ENCODE peak calls at places on chromosome 22, in ten cellular contexts. One of them, this sample, is unnamed.

GRCh38 chr22:37199839-37200161 is 11.8 kb upstream of the C1QTNF6 start:
- DNase-seq in HFF-Myc: no peak
- DNase-seq in psoas muscle: no peak
- DNase-seq in HFFc6: no peak
- DNase-seq in nephron progenitor cell: no peak
- DNase-seq in brain microvascular endothelial cell: no peak
- DNase-seq in foreskin fibroblast: no peak
- DNase-seq in GM10248: no peak
- DNase-seq in CD8-positive, alpha-beta T cell: no peak
- DNase-seq in fibroblast of mammary gland: no peak
- DNase-seq in this sample: no peak

GRCh38 chr22:24156915-24157782 is 24.1 kb upstream of the SUSD2 start:
- DNase-seq in psoas muscle: peak; percentile 88
- DNase-seq in nephron progenitor cell: peak; percentile 86
- DNase-seq in HFFc6: peak; percentile 69
- DNase-seq in CD8-positive, alpha-beta T cell: peak; percentile 84
- DNase-seq in HFF-Myc: no peak
- DNase-seq in foreskin fibroblast: peak; percentile 68
- DNase-seq in brain microvascular endothelial cell: peak; percentile 59
- DNase-seq in fibroblast of mammary gland: peak; percentile 72
- DNase-seq in GM10248: peak; percentile 94
- DNase-seq in this sample: peak; percentile 84

GRCh38 chr22:32219030-32219429 is 14.2 kb upstream of the RFPL2 start:
- DNase-seq in foreskin fibroblast: no peak
- DNase-seq in brain microvascular endothelial cell: no peak
- DNase-seq in HFFc6: no peak
- DNase-seq in GM10248: no peak
- DNase-seq in fibroblast of mammary gland: no peak
- DNase-seq in HFF-Myc: no peak
- DNase-seq in psoas muscle: no peak
- DNase-seq in CD8-positive, alpha-beta T cell: no peak
- DNase-seq in nephron progenitor cell: no peak
- DNase-seq in this sample: no peak

GRCh38 chr22:39651783-39652058 is 81.2 kb downstream of the CACNA1I start:
- DNase-seq in HFF-Myc: no peak
- DNase-seq in foreskin fibroblast: no peak
- DNase-seq in fibroblast of mammary gland: no peak
- DNase-seq in HFFc6: no peak
- DNase-seq in psoas muscle: peak; percentile 53
- DNase-seq in CD8-positive, alpha-beta T cell: no peak
- DNase-seq in brain microvascular endothelial cell: no peak
- DNase-seq in nephron progenitor cell: no peak
- DNase-seq in GM10248: no peak
- DNase-seq in this sample: no peak

GRCh38 chr22:30201970-30202369 is 44.6 kb downstream of the LIF start:
- DNase-seq in HFF-Myc: no peak
- DNase-seq in psoas muscle: no peak
- DNase-seq in HFFc6: peak; percentile 38
- DNase-seq in nephron progenitor cell: no peak
- DNase-seq in fibroblast of mammary gland: peak; percentile 91
- DNase-seq in GM10248: no peak
- DNase-seq in foreskin fibroblast: peak; percentile 83
- DNase-seq in CD8-positive, alpha-beta T cell: no peak
- DNase-seq in brain microvascular endothelial cell: peak; percentile 82
- DNase-seq in this sample: no peak

GRCh38 chr22:31639640-31640039 is 22.4 kb downstream of the PISD start:
- DNase-seq in nephron progenitor cell: no peak
- DNase-seq in foreskin fibroblast: no peak
- DNase-seq in psoas muscle: no peak
- DNase-seq in CD8-positive, alpha-beta T cell: no peak
- DNase-seq in GM10248: peak; percentile 28
- DNase-seq in fibroblast of mammary gland: no peak
- DNase-seq in HFF-Myc: no peak
- DNase-seq in brain microvascular endothelial cell: no peak
- DNase-seq in HFFc6: no peak
- DNase-seq in this sample: no peak

GRCh38 chr22:29309332-29310064 is 3.0 kb downstream of the GAS2L1 start:
- DNase-seq in brain microvascular endothelial cell: no peak
- DNase-seq in CD8-positive, alpha-beta T cell: no peak
- DNase-seq in HFFc6: no peak
- DNase-seq in fibroblast of mammary gland: no peak
- DNase-seq in foreskin fibroblast: no peak
- DNase-seq in psoas muscle: no peak
- DNase-seq in HFF-Myc: no peak
- DNase-seq in GM10248: peak; percentile 26
- DNase-seq in nephron progenitor cell: no peak
- DNase-seq in this sample: no peak

GRCh38 chr22:21624120-21624879 is 5.5 kb downstream of the YDJC start:
- DNase-seq in brain microvascular endothelial cell: no peak
- DNase-seq in HFFc6: no peak
- DNase-seq in GM10248: no peak
- DNase-seq in fibroblast of mammary gland: peak; percentile 30
- DNase-seq in CD8-positive, alpha-beta T cell: no peak
- DNase-seq in HFF-Myc: no peak
- DNase-seq in psoas muscle: peak; percentile 67
- DNase-seq in foreskin fibroblast: peak; percentile 22
- DNase-seq in nephron progenitor cell: peak; percentile 65
- DNase-seq in this sample: no peak

GRCh38 chr22:28883917-28884753 is 763 bp downstream of the ZNRF3 start:
- DNase-seq in HFFc6: no peak
- DNase-seq in nephron progenitor cell: peak; percentile 63
- DNase-seq in CD8-positive, alpha-beta T cell: peak; percentile 8
- DNase-seq in brain microvascular endothelial cell: peak; percentile 15
- DNase-seq in fibroblast of mammary gland: no peak
- DNase-seq in psoas muscle: peak; percentile 74
- DNase-seq in foreskin fibroblast: peak; percentile 44
- DNase-seq in GM10248: peak; percentile 28
- DNase-seq in HFF-Myc: no peak
- DNase-seq in this sample: peak; percentile 40

GRCh38 chr22:28344893-28345292 is 334.7 kb downstream of the TTC28 start:
- DNase-seq in GM10248: no peak
- DNase-seq in HFFc6: no peak
- DNase-seq in foreskin fibroblast: no peak
- DNase-seq in brain microvascular endothelial cell: no peak
- DNase-seq in psoas muscle: no peak
- DNase-seq in fibroblast of mammary gland: peak; percentile 30
- DNase-seq in HFF-Myc: no peak
- DNase-seq in CD8-positive, alpha-beta T cell: no peak
- DNase-seq in nephron progenitor cell: no peak
- DNase-seq in this sample: no peak

GRCh38 chr22:17699696-17700330 is 61.3 kb downstream of the BCL2L13 start:
- DNase-seq in brain microvascular endothelial cell: no peak
- DNase-seq in HFFc6: no peak
- DNase-seq in foreskin fibroblast: no peak
- DNase-seq in GM10248: no peak
- DNase-seq in fibroblast of mammary gland: no peak
- DNase-seq in psoas muscle: no peak
- DNase-seq in HFF-Myc: no peak
- DNase-seq in CD8-positive, alpha-beta T cell: no peak
- DNase-seq in nephron progenitor cell: no peak
- DNase-seq in this sample: no peak

GRCh38 chr22:29277927-29278326 is 9.9 kb downstream of the EWSR1 start:
- DNase-seq in CD8-positive, alpha-beta T cell: no peak
- DNase-seq in psoas muscle: no peak
- DNase-seq in fibroblast of mammary gland: no peak
- DNase-seq in HFFc6: no peak
- DNase-seq in brain microvascular endothelial cell: no peak
- DNase-seq in nephron progenitor cell: no peak
- DNase-seq in GM10248: no peak
- DNase-seq in foreskin fibroblast: no peak
- DNase-seq in HFF-Myc: no peak
- DNase-seq in this sample: no peak

GRCh38 chr22:38760477-38761201 is 4.8 kb upstream of the SUN2 start:
- DNase-seq in fibroblast of mammary gland: peak; percentile 69
- DNase-seq in psoas muscle: peak; percentile 52
- DNase-seq in CD8-positive, alpha-beta T cell: no peak
- DNase-seq in GM10248: no peak
- DNase-seq in HFFc6: no peak
- DNase-seq in foreskin fibroblast: peak; percentile 27
- DNase-seq in HFF-Myc: no peak
- DNase-seq in nephron progenitor cell: no peak
- DNase-seq in brain microvascular endothelial cell: peak; percentile 47
- DNase-seq in this sample: no peak

GRCh38 chr22:40202225-40202944 is 24.7 kb downstream of the TNRC6B start:
- DNase-seq in foreskin fibroblast: no peak
- DNase-seq in HFFc6: no peak
- DNase-seq in CD8-positive, alpha-beta T cell: no peak
- DNase-seq in brain microvascular endothelial cell: no peak
- DNase-seq in HFF-Myc: no peak
- DNase-seq in GM10248: no peak
- DNase-seq in psoas muscle: no peak
- DNase-seq in nephron progenitor cell: no peak
- DNase-seq in fibroblast of mammary gland: no peak
- DNase-seq in this sample: no peak

GRCh38 chr22:26086359-26086758 is 82.9 kb upstream of the SEZ6L start:
- DNase-seq in psoas muscle: no peak
- DNase-seq in fibroblast of mammary gland: no peak
- DNase-seq in foreskin fibroblast: no peak
- DNase-seq in CD8-positive, alpha-beta T cell: no peak
- DNase-seq in HFF-Myc: no peak
- DNase-seq in GM10248: no peak
- DNase-seq in nephron progenitor cell: no peak
- DNase-seq in HFFc6: no peak
- DNase-seq in brain microvascular endothelial cell: no peak
- DNase-seq in this sample: no peak

GRCh38 chr22:26692215-26692614 is 34.8 kb downstream of the MIAT start:
- DNase-seq in psoas muscle: no peak
- DNase-seq in GM10248: no peak
- DNase-seq in nephron progenitor cell: no peak
- DNase-seq in CD8-positive, alpha-beta T cell: no peak
- DNase-seq in HFFc6: no peak
- DNase-seq in foreskin fibroblast: no peak
- DNase-seq in HFF-Myc: no peak
- DNase-seq in fibroblast of mammary gland: no peak
- DNase-seq in brain microvascular endothelial cell: no peak
- DNase-seq in this sample: no peak

GRCh38 chr22:27896251-27896650 is 22.8 kb downstream of the PITPNB start:
- DNase-seq in CD8-positive, alpha-beta T cell: no peak
- DNase-seq in HFFc6: no peak
- DNase-seq in psoas muscle: no peak
- DNase-seq in nephron progenitor cell: no peak
- DNase-seq in brain microvascular endothelial cell: no peak
- DNase-seq in fibroblast of mammary gland: no peak
- DNase-seq in foreskin fibroblast: no peak
- DNase-seq in HFF-Myc: no peak
- DNase-seq in GM10248: peak; percentile 40
- DNase-seq in this sample: no peak

GRCh38 chr22:44348963-44349950 is 36.5 kb upstream of the SHISAL1 start:
- DNase-seq in CD8-positive, alpha-beta T cell: no peak
- DNase-seq in psoas muscle: no peak
- DNase-seq in HFF-Myc: no peak
- DNase-seq in HFFc6: no peak
- DNase-seq in brain microvascular endothelial cell: peak; percentile 38
- DNase-seq in nephron progenitor cell: peak; percentile 54
- DNase-seq in foreskin fibroblast: peak; percentile 39
- DNase-seq in GM10248: no peak
- DNase-seq in fibroblast of mammary gland: no peak
- DNase-seq in this sample: no peak
- TF ChIP-seq CTCF in CD8-positive, alpha-beta T cell: no peak
- TF ChIP-seq CTCF in psoas muscle: no peak
- TF ChIP-seq CTCF in HFF-Myc: no peak
- TF ChIP-seq CTCF in HFFc6: no peak
- TF ChIP-seq CTCF in brain microvascular endothelial cell: no peak
- TF ChIP-seq CTCF in nephron progenitor cell: no peak
- TF ChIP-seq CTCF in foreskin fibroblast: no peak
- TF ChIP-seq CTCF in GM10248: no peak
- TF ChIP-seq CTCF in fibroblast of mammary gland: no peak
- TF ChIP-seq CTCF in this sample: no peak

GRCh38 chr22:35160268-35160667 is 94.3 kb downstream of the ISX start:
- DNase-seq in GM10248: no peak
- DNase-seq in psoas muscle: no peak
- DNase-seq in HFFc6: no peak
- DNase-seq in brain microvascular endothelial cell: no peak
- DNase-seq in HFF-Myc: no peak
- DNase-seq in fibroblast of mammary gland: no peak
- DNase-seq in foreskin fibroblast: no peak
- DNase-seq in nephron progenitor cell: no peak
- DNase-seq in CD8-positive, alpha-beta T cell: no peak
- DNase-seq in this sample: no peak

GRCh38 chr22:35156945-35157344 is 91.0 kb downstream of the ISX start:
- DNase-seq in CD8-positive, alpha-beta T cell: no peak
- DNase-seq in foreskin fibroblast: no peak
- DNase-seq in fibroblast of mammary gland: no peak
- DNase-seq in HFF-Myc: no peak
- DNase-seq in psoas muscle: no peak
- DNase-seq in nephron progenitor cell: no peak
- DNase-seq in GM10248: no peak
- DNase-seq in HFFc6: no peak
- DNase-seq in brain microvascular endothelial cell: no peak
- DNase-seq in this sample: no peak

GRCh38 chr22:35154937-35155387 is 89.0 kb downstream of the ISX start:
- DNase-seq in psoas muscle: no peak
- DNase-seq in nephron progenitor cell: peak; percentile 72
- DNase-seq in CD8-positive, alpha-beta T cell: no peak
- DNase-seq in GM10248: peak; percentile 65
- DNase-seq in foreskin fibroblast: peak; percentile 16
- DNase-seq in fibroblast of mammary gland: peak; percentile 44
- DNase-seq in HFF-Myc: no peak
- DNase-seq in brain microvascular endothelial cell: peak; percentile 49
- DNase-seq in HFFc6: peak; percentile 20
- DNase-seq in this sample: no peak

GRCh38 chr22:35152316-35152715 is 86.4 kb downstream of the ISX start:
- DNase-seq in foreskin fibroblast: no peak
- DNase-seq in HFFc6: no peak
- DNase-seq in psoas muscle: no peak
- DNase-seq in GM10248: no peak
- DNase-seq in brain microvascular endothelial cell: no peak
- DNase-seq in fibroblast of mammary gland: no peak
- DNase-seq in nephron progenitor cell: no peak
- DNase-seq in CD8-positive, alpha-beta T cell: no peak
- DNase-seq in HFF-Myc: no peak
- DNase-seq in this sample: no peak

GRCh38 chr22:35155403-35156025 is 89.6 kb downstream of the ISX start:
- DNase-seq in HFF-Myc: no peak
- DNase-seq in HFFc6: no peak
- DNase-seq in brain microvascular endothelial cell: no peak
- DNase-seq in psoas muscle: no peak
- DNase-seq in fibroblast of mammary gland: peak; percentile 7
- DNase-seq in foreskin fibroblast: no peak
- DNase-seq in GM10248: no peak
- DNase-seq in nephron progenitor cell: no peak
- DNase-seq in CD8-positive, alpha-beta T cell: no peak
- DNase-seq in this sample: no peak
- TF ChIP-seq CTCF in HFF-Myc: no peak
- TF ChIP-seq CTCF in HFFc6: no peak
- TF ChIP-seq CTCF in brain microvascular endothelial cell: no peak
- TF ChIP-seq CTCF in psoas muscle: no peak
- TF ChIP-seq CTCF in fibroblast of mammary gland: peak; percentile 14
- TF ChIP-seq CTCF in foreskin fibroblast: no peak
- TF ChIP-seq CTCF in GM10248: no peak
- TF ChIP-seq CTCF in nephron progenitor cell: no peak
- TF ChIP-seq CTCF in CD8-positive, alpha-beta T cell: no peak
- TF ChIP-seq CTCF in this sample: no peak

GRCh38 chr22:22709719-22710445 is 65.5 kb downstream of the GGTLC2 start:
- DNase-seq in brain microvascular endothelial cell: no peak
- DNase-seq in CD8-positive, alpha-beta T cell: no peak
- DNase-seq in fibroblast of mammary gland: peak; percentile 48
- DNase-seq in foreskin fibroblast: no peak
- DNase-seq in HFFc6: no peak
- DNase-seq in HFF-Myc: no peak
- DNase-seq in nephron progenitor cell: peak; percentile 36
- DNase-seq in psoas muscle: no peak
- DNase-seq in GM10248: no peak
- DNase-seq in this sample: no peak
- TF ChIP-seq CTCF in brain microvascular endothelial cell: peak; percentile 40
- TF ChIP-seq CTCF in CD8-positive, alpha-beta T cell: no peak
- TF ChIP-seq CTCF in fibroblast of mammary gland: peak; percentile 43
- TF ChIP-seq CTCF in foreskin fibroblast: peak; percentile 11
- TF ChIP-seq CTCF in HFFc6: peak; percentile 56
- TF ChIP-seq CTCF in HFF-Myc: peak; percentile 28
- TF ChIP-seq CTCF in nephron progenitor cell: peak; percentile 34
- TF ChIP-seq CTCF in psoas muscle: no peak
- TF ChIP-seq CTCF in GM10248: peak; percentile 17
- TF ChIP-seq CTCF in this sample: no peak

GRCh38 chr22:48975886-48976285 is 851.8 kb downstream of the BRD1 start:
- DNase-seq in brain microvascular endothelial cell: no peak
- DNase-seq in CD8-positive, alpha-beta T cell: no peak
- DNase-seq in foreskin fibroblast: no peak
- DNase-seq in HFF-Myc: no peak
- DNase-seq in psoas muscle: no peak
- DNase-seq in fibroblast of mammary gland: no peak
- DNase-seq in GM10248: no peak
- DNase-seq in nephron progenitor cell: no peak
- DNase-seq in HFFc6: no peak
- DNase-seq in this sample: no peak
- TF ChIP-seq CTCF in brain microvascular endothelial cell: no peak
- TF ChIP-seq CTCF in CD8-positive, alpha-beta T cell: no peak
- TF ChIP-seq CTCF in foreskin fibroblast: no peak
- TF ChIP-seq CTCF in HFF-Myc: no peak
- TF ChIP-seq CTCF in psoas muscle: no peak
- TF ChIP-seq CTCF in fibroblast of mammary gland: no peak
- TF ChIP-seq CTCF in GM10248: no peak
- TF ChIP-seq CTCF in nephron progenitor cell: no peak
- TF ChIP-seq CTCF in HFFc6: no peak
- TF ChIP-seq CTCF in this sample: no peak